ENCODE peak calls at places on chromosome 1, in six cellular contexts. S, X, L, H, O and W are unnamed samples.

GRCh38 chr1:66353207-66353606 is 180.7 kb upstream of the SGIP1 start:
- DNase-seq in H (no peak), O (no peak), L (no peak), S (no peak), X (no peak), W (no peak)

GRCh38 chr1:236795757-236796719 is 946 bp downstream of the MTR start:
- DNase-seq in O (peak; percentile 60), X (no peak), L (no peak), S (no peak), H (no peak), W (peak; percentile 74)

GRCh38 chr1:38235705-38236104 is 189.1 kb upstream of the POU3F1 start:
- DNase-seq in L (no peak), O (peak; percentile 5), X (peak; percentile 7), S (no peak), H (no peak), W (no peak)

GRCh38 chr1:97668945-97669344 is 251.9 kb downstream of the DPYD start:
- DNase-seq in S (peak; percentile 39), O (peak; percentile 2), L (no peak), H (no peak), X (peak; percentile 42), W (no peak)

GRCh38 chr1:202860744-202861419 is 28.1 kb downstream of the RABIF start:
- DNase-seq in H (peak; percentile 66), O (peak; percentile 74), X (no peak), L (peak; percentile 70), S (peak; percentile 15), W (peak; percentile 33)

GRCh38 chr1:245411245-245411644 is 256.5 kb downstream of the KIF26B start:
- DNase-seq in S (no peak), L (no peak), X (peak; percentile 15), H (no peak), O (no peak), W (no peak)

GRCh38 chr1:58999676-59000075 is 215.8 kb upstream of the JUN start:
- DNase-seq in X (no peak), L (no peak), S (no peak), O (no peak), H (no peak), W (no peak)

GRCh38 chr1:89608627-89609338 is 24.1 kb upstream of the LRRC8C start:
- DNase-seq in S (no peak), X (no peak), H (no peak), L (peak; percentile 86), O (no peak), W (peak; percentile 68)

GRCh38 chr1:7422081-7422480 is 349.0 kb upstream of the VAMP3 start:
- DNase-seq in H (no peak), S (no peak), X (no peak), O (no peak), L (peak; percentile 25), W (no peak)